ENCODE peak calls at places on chromosomes 7 and 10, in four cellular contexts. S is A549, N is K562, Z is H1. P is an unnamed sample.

GRCh38 chr10:3100093-3100792 is 32.9 kb downstream of the PFKP start:
- DNase-seq in S (no peak), N (no peak), Z (no peak), P (no peak)

GRCh38 chr7:135712182-135712782 is 15.7 kb downstream of the SLC13A4 start:
- DNase-seq in S (no peak), N (no peak), Z (no peak), P (no peak)

GRCh38 chr10:490891-491571 is 198.4 kb downstream of the DIP2C start:
- DNase-seq in S (no peak), N (no peak), Z (no peak), P (no peak)

GRCh38 chr7:157158400-157158799 is 19.7 kb downstream of the UBE3C start:
- DNase-seq in S (no peak), N (no peak), Z (no peak), P (no peak)

GRCh38 chr7:48089415-48089975 is 430 bp downstream of the UPP1 start:
- DNase-seq in S (no peak), N (peak), Z (no peak), P (no peak)

GRCh38 chr10:109920011-109920410 is 3.3 kb downstream of the XPNPEP1 start:
- DNase-seq in S (no peak), N (no peak), Z (no peak), P (no peak)

GRCh38 chr10:111078505-111079185 is 1.8 kb downstream of the ADRA2A start:
- DNase-seq in S (no peak), N (no peak), Z (peak), P (no peak)

GRCh38 chr7:774161-775109 is 47.4 kb upstream of the PRKAR1B start:
- DNase-seq in S (peak), N (peak), Z (peak), P (no peak)

GRCh38 chr7:113657603-113658002 is 261.2 kb downstream of the PPP1R3A start:
- DNase-seq in S (no peak), N (no peak), Z (no peak), P (no peak)

GRCh38 chr10:18424200-18424599 is 227.2 kb downstream of the NSUN6 start:
- DNase-seq in S (no peak), N (no peak), Z (peak), P (no peak)

GRCh38 chr10:10830316-10831061 is 187.2 kb upstream of the CELF2 start:
- DNase-seq in S (no peak), N (no peak), Z (no peak), P (no peak)

GRCh38 chr7:156578978-156579430 is 61.6 kb upstream of the RNF32 start:
- DNase-seq in S (no peak), N (no peak), Z (no peak), P (no peak)

GRCh38 chr10:132421377-132422168 is 24.6 kb downstream of the PWWP2B start:
- DNase-seq in S (peak), N (peak), Z (no peak), P (peak)

GRCh38 chr10:116892873-116893685 is 43.8 kb downstream of the ENO4 start:
- DNase-seq in S (no peak), N (no peak), Z (no peak), P (no peak)

GRCh38 chr7:83738436-83738835 is 89.5 kb upstream of the SEMA3E start:
- DNase-seq in S (no peak), N (no peak), Z (no peak), P (no peak)

GRCh38 chr10:50326757-50327701 is 75.7 kb upstream of the ASAH2 start:
- DNase-seq in S (no peak), N (peak), Z (no peak), P (no peak)

GRCh38 chr7:30502470-30503251 is 2.0 kb downstream of the GGCT start:
- DNase-seq in S (no peak), N (no peak), Z (no peak), P (no peak)

GRCh38 chr7:538764-539685 is 19.4 kb upstream of the PDGFA start:
- DNase-seq in S (no peak), N (no peak), Z (no peak), P (peak)

DNA sequence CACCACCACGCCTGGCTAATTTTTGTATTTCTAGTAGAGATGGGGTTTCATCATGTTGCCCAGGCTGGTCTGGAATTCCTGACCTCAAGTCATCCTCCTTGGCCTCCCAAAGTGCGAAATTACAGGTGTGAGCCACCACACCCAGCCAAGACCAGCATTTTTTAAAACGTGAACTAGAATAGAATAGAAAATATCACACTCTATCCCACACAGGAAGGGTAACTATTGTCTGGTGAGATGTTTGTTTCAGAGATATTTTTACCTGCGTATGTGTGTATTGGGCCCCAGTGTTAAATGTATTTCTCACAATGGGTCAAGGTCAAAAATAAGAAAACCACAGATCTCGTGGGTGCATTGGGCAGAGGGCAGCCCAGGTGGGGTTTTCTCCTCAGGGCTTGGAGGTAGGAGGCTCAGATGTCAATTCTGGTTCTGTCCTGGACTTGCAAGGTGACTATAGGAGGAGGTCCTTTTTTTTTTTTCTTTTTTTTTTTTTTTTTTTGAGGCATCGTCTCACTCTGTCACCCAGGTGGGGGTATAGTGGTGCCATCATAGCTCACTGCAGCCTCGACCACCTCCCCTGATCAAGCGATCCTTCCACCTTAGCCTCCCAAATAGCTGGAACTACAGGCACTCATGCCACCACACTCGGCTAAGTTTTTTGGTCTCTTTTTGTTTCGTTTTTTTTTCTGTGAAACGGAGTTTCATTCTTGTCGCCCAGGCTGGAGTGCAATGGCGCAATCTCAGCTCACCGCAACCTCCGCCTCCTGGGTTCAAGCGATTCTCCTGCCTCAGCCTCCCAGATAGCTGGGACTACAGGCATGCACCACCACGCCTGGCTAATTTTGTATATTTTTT is 19.0 kb downstream of the SH2B2 start:
- DNase-seq in S (no peak), N (no peak), Z (no peak), P (no peak)
- TF ChIP-seq PHF8 in S (no peak), N (no peak), Z (no peak), P (no peak)

GRCh38 chr7:137789215-137789899 is 57.4 kb downstream of the DGKI start:
- DNase-seq in S (no peak), N (no peak), Z (no peak), P (no peak)
- TF ChIP-seq PHF8 in S (no peak), N (no peak), Z (no peak), P (no peak)

DNA sequence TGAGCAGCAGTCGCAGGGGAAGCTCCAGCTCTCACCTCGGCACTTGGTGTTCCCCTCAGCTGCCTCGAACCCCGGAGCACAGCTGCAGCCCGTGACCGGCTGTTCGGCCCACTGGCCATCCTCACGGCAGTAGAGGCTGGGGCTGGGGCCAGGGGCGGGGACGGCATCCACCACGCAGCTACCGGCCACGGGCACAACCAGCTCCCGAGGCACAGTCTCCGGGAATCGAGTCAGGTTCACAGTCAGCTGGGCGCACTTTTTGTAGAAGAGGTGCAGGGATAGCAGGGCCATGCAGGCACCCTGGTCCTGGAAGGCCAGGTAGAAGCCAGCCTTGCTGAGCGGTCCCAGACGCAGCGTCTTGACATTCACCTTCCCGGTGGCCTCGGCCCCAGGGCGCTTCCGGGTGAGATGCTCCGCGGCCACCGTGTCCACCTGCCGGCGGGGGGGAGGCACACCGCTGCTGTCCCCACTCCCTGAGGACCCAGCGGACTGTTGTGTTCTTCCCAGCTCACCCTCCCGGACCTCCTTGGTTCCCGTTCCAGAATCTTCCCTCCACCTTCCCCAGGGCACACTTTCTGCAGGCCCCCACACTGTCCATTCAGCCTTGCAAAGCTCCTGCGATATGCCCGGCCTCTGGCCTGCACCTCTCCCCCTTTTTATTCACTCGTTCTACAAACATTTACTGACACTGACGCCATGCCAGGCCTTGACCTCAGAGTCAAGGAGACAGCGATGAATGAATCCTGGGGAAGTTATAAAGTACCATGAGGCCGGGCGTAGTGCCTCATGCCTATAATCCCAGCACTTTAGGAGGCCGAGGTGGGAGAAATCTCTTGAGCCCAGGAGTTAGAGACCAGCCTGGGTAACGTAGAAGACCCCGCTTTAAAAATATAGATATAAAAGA is 4.8 kb downstream of the EPHB4 start:
- DNase-seq in S (no peak), N (peak), Z (no peak), P (no peak)
- TF ChIP-seq PHF8 in S (no peak), N (no peak), Z (no peak), P (no peak)

DNA sequence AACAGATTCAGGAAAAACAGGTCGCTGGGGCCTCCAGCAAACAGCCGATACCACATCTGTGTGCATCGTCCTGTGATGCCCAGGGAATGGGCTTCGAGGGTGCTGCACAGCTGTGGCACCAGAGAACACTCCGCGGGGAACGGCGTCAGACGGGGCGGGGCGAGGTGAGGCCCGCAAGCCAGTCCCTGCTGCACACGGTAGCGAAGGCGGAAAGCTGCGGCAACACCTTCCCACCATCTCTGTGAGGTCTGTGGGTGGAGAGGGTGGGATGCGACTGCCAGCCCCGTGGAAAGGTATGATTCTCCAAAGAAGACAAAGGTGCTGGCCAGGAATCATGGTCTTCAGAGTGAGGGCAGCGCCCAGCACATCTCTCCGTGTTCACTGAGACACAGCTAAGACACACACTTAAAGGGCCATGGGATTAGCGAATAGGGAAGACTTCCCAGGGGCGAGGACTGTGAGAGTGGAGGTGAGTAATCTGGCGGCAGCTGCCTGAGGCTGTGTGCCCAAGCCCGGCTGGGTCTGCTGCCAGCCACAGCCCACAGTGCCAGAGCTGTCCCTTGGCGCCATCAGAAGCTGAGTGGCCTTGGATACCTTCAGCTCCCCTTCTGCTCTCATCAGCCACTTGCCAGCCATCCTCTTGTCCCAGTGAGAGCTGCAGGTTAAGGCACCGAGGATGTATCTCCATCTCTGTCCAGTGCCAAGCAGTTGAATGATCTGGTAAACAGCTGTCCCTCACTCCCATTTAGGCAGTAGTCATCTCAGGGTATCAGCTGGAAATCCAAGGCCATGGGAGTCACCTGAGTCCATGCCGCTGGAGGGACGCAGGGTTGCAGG is 17.6 kb downstream of the PRKAG2 start:
- DNase-seq in S (no peak), N (no peak), Z (no peak), P (no peak)
- TF ChIP-seq PHF8 in S (no peak), N (no peak), Z (no peak), P (no peak)

GRCh38 chr10:129545257-129545656 is 78.2 kb downstream of the MGMT start:
- DNase-seq in S (no peak), N (no peak), Z (no peak), P (no peak)
- TF ChIP-seq PHF8 in S (no peak), N (no peak), Z (no peak), P (no peak)

GRCh38 chr10:42802889-42803288 is 20.3 kb downstream of the BMS1 start:
- DNase-seq in S (no peak), N (no peak), Z (no peak), P (no peak)
- TF ChIP-seq PHF8 in S (no peak), N (no peak), Z (no peak), P (no peak)

DNA sequence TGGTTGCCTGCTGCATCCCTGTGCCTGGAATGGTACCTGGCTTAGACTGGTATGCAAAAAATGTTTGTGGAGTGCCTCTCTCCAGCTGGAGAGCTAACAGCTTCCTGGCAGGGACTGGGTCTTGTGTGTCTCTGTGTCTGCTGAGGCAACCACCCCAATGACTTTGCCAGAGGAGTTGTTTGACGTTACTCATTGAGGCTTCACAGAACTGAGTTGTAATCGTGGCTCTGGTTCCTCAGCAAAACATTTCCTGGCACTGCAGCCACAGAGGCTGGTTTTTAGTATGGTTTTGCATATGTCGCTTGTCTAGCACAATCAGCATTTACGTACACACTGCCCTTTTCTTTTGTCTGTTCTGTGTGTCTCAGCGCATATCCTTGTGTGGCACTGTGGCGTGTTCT is 7.5 kb downstream of the ZNF282 start:
- DNase-seq in S (no peak), N (no peak), Z (no peak), P (no peak)
- TF ChIP-seq PHF8 in S (no peak), N (no peak), Z (no peak), P (no peak)

DNA sequence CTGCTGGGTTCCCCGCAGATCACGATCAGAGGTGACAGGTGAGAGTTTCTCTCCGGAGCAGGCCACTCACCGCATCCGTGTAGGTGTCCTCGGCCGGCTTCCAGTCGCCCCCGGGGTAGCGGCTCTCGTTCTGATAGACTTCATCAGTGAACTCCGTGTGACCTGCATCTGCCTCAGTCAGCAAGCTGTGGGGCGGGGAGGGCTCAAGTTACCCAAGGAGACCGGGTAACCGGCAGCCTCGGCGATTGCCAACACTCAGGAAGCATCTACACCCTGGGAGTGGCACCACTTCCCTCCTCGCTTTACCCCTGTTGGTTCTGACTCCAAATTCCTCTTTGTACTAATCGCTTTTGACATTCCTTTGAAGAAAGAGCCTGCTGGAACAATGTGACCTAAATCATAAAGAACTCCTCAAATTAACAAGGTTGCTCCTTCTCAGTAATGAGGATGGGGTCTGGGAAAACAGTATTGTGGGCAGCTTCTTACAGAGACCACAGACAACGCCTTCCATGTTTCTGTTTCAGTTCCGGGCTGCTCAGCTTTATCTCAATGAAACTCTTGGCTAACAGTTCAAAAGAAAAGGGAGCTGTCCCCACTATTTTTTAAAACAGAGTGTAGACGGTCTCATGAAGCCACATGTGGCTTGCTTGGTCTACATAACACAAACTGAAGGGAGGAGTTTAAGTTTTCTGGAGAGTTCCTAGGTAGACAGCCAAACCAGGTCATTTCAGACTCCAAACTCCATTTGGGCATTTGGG is 118.1 kb downstream of the MYOF start:
- DNase-seq in S (no peak), N (no peak), Z (no peak), P (no peak)
- TF ChIP-seq PHF8 in S (no peak), N (no peak), Z (no peak), P (no peak)

DNA sequence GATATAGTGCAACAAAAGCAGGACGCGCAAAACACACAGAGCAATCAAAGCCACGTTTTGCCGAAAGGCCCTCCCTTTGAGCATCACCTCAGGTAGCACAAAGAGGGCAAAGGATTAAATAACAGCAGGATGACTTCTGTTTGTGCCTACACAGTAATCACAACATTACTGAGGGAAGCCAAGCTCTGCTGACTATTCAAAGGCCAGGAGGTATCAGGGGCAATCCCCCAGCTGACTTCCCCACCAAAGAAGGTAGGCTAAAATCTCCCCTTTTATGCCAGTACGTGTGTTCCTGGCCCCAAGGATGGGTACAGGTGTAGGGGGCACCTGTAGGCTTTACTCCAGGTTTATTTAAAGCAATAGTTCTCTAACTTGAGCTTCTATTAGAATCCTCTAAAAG is 343.5 kb downstream of the ELMO1 start:
- DNase-seq in S (no peak), N (no peak), Z (no peak), P (no peak)
- TF ChIP-seq PHF8 in S (no peak), N (no peak), Z (no peak), P (no peak)

GRCh38 chr10:62014510-62014909 is 113.0 kb downstream of the ARID5B start:
- DNase-seq in S (no peak), N (no peak), Z (no peak), P (no peak)

GRCh38 chr10:62018141-62018911 is 116.8 kb downstream of the ARID5B start:
- DNase-seq in S (no peak), N (no peak), Z (no peak), P (no peak)

GRCh38 chr10:62015994-62016393 is 114.5 kb downstream of the ARID5B start:
- DNase-seq in S (no peak), N (peak), Z (no peak), P (no peak)

GRCh38 chr10:62017141-62017870 is 115.8 kb downstream of the ARID5B start:
- DNase-seq in S (no peak), N (no peak), Z (no peak), P (no peak)

DNA sequence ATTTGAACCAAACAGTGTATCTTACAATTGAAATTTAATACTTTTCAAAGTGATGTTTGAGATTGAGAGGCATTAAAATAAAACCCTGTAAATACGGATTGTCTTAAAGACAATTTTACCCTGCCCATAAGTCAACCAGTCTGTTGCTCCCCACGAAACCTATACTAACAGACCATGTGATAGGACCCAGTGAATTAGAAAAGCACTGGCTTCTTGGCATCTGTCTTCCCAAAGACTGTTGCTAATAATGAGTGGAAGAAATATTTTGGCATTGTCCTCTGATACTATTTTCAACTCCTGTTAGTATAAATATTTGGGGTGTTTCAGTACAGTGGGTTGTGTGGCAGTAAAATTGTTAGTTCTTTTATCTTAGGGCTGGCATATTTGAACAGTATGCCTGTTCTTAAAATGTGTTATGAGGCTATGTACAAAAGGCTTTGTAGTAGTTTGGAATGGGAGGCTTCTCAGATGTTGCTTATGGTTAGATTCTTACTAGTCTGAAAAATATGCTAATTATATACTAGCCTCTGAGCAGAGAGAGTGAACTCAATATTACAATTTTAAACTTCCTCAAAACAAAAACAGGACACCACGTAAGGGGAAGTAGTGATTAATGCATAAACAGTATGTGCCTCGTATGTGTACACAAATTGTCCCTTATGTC is 115.1 kb downstream of the ARID5B start:
- DNase-seq in S (no peak), N (no peak), Z (no peak), P (no peak)
- TF ChIP-seq PHF8 in S (no peak), N (no peak), Z (no peak), P (no peak)

P was measured in HepG2.